ENCODE peak calls at places on chromosomes 2 and 18, in eight cellular contexts. B is lower lobe of right lung, T is GM23338, C is IMR-90, M is RWPE1, L is astrocyte, Z is substantia nigra, P is foreskin keratinocyte. D is an unnamed sample.
A peak's percentile ranks its signal among the peaks of the same experiment; 100 is the strongest.

GRCh38 chr2:529425-529824 is 147.8 kb downstream of the TMEM18 start:
- DNase-seq in B (no peak), T (peak; percentile 68), C (peak; percentile 1), M (peak; percentile 42), L (no peak), Z (no peak), P (peak; percentile 2), D (no peak)

GRCh38 chr2:73944714-73945113 is 18.0 kb downstream of the DGUOK start:
- DNase-seq in B (no peak), T (no peak), C (no peak), M (no peak), L (no peak), Z (no peak), P (no peak), D (no peak)

GRCh38 chr2:52036036-52036435 is 1004.1 kb upstream of the NRXN1 start:
- DNase-seq in B (no peak), T (no peak), C (peak; percentile 3), M (peak; percentile 5), L (no peak), Z (no peak), P (no peak), D (no peak)

GRCh38 chr2:43724728-43725526 is 48.7 kb upstream of the C1GALT1C1L start:
- DNase-seq in B (no peak), T (no peak), C (no peak), M (no peak), L (peak; percentile 49), Z (no peak), P (no peak), D (no peak)

GRCh38 chr18:54829856-54830255 is 1.6 kb downstream of the RAB27B start:
- DNase-seq in B (no peak), T (no peak), C (no peak), M (no peak), L (no peak), Z (no peak), P (no peak), D (no peak)

GRCh38 chr2:44120428-44120827 is 48.2 kb upstream of the PPM1B start:
- DNase-seq in B (no peak), T (no peak), C (peak; percentile 93), M (peak; percentile 30), L (peak; percentile 88), Z (no peak), P (peak; percentile 82), D (no peak)

GRCh38 chr2:12715878-12716249 is 872 bp upstream of the TRIB2 start:
- DNase-seq in B (peak; percentile 86), T (peak; percentile 72), C (peak; percentile 78), M (peak; percentile 41), L (peak; percentile 67), Z (peak; percentile 59), P (peak; percentile 61), D (peak; percentile 86)

GRCh38 chr2:181163139-181163538 is 182.7 kb downstream of the UBE2E3 start:
- DNase-seq in B (no peak), T (no peak), C (no peak), M (no peak), L (no peak), Z (no peak), P (no peak), D (no peak)

GRCh38 chr2:241010531-241011295 is 12.3 kb downstream of the SNED1 start:
- DNase-seq in B (peak; percentile 37), T (no peak), C (no peak), M (no peak), L (no peak), Z (no peak), P (no peak), D (no peak)

GRCh38 chr2:66581461-66582363 is 146.8 kb downstream of the MEIS1 start:
- DNase-seq in B (no peak), T (peak; percentile 77), C (peak; percentile 63), M (no peak), L (no peak), Z (no peak), P (no peak), D (no peak)

GRCh38 chr2:112530728-112531127 is 11.5 kb upstream of the POLR1B start:
- DNase-seq in B (no peak), T (no peak), C (no peak), M (no peak), L (no peak), Z (no peak), P (no peak), D (no peak)

GRCh38 chr2:112534826-112535225 is 7.4 kb upstream of the POLR1B start:
- DNase-seq in B (no peak), T (no peak), C (no peak), M (no peak), L (no peak), Z (no peak), P (no peak), D (no peak)

GRCh38 chr2:112529751-112530150 is 12.5 kb upstream of the POLR1B start:
- DNase-seq in B (no peak), T (no peak), C (no peak), M (no peak), L (no peak), Z (no peak), P (no peak), D (no peak)
- H3K27ac ChIP-seq in B (no peak overlapping the region), T (no peak overlapping the region), C (no peak overlapping the region), M (no peak overlapping the region), L (no peak overlapping the region), Z (peak overlapping the region; percentile 43), P (no peak overlapping the region), D (no peak overlapping the region)

GRCh38 chr2:171522057-171522803 is at the start of gene CYBRD1:
- DNase-seq in B (peak; percentile 90), T (peak; percentile 77), C (peak; percentile 79), M (peak; percentile 59), L (peak; percentile 71), Z (peak; percentile 82), P (peak; percentile 14), D (peak; percentile 92)
- H3K27ac ChIP-seq in B (peak within 1 kb of the TSS; percentile 93), T (peak within 1 kb of the TSS; percentile 84), C (peak within 1 kb of the TSS; percentile 88), M (peak within 1 kb of the TSS; percentile 96), L (peak within 1 kb of the TSS; percentile 73), Z (peak within 1 kb of the TSS; percentile 90), P (no peak within 1 kb of the TSS), D (peak within 1 kb of the TSS; percentile 95)

DNA sequence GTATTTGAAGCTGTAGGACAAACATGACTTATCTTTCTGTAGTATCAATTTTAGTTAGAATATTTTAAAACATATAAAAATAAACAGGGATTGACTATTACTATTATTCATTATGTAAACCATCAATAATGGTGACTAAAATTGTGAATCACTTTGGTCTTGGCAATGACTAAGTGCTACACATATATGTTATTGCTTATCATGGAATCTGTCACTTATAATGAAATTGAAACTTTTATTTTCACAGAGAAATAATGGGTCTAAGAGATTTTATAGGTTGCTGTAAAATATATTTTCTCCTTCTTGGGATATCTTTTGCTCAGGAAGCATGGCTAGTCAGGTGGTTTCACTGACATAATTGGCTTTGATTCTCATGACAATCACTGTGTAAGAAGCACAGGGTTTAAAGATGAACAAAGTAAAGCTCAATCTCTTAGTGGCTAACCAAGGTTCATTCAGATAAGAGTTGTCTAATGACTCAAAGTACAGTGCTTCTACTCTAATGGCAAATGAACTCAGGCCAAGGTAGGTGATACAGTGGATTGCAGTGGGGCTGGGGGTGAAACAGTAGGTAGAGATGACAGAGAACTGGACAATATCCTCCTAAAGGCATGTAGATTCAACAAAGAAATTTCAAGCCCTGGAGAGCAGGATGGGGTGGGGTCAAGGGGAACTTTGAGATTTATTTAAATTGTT is 98.6 kb upstream of the FANCL start:
- DNase-seq in B (no peak), T (no peak), C (no peak), M (no peak), L (no peak), Z (no peak), P (no peak), D (no peak)
- H3K27ac ChIP-seq in B (no peak overlapping the region), T (no peak overlapping the region), C (no peak overlapping the region), M (no peak overlapping the region), L (no peak overlapping the region), Z (no peak overlapping the region), P (no peak overlapping the region), D (no peak overlapping the region)

GRCh38 chr18:60070631-60071030 is 170.8 kb downstream of the PMAIP1 start:
- DNase-seq in B (no peak), T (no peak), C (no peak), M (no peak), L (peak; percentile 36), Z (no peak), P (no peak), D (no peak)
- H3K27ac ChIP-seq in B (no peak overlapping the region), T (no peak overlapping the region), C (no peak overlapping the region), M (no peak overlapping the region), L (no peak overlapping the region), Z (no peak overlapping the region), P (no peak overlapping the region), D (no peak overlapping the region)

GRCh38 chr2:218228366-218229092 is 11.5 kb downstream of the ARPC2 start:
- DNase-seq in B (no peak), T (no peak), C (peak; percentile 25), M (peak; percentile 61), L (no peak), Z (no peak), P (no peak), D (no peak)
- H3K27ac ChIP-seq in B (peak overlapping the region; percentile 4), T (peak overlapping the region; percentile 17), C (peak overlapping the region; percentile 88), M (peak overlapping the region; percentile 66), L (peak overlapping the region; percentile 38), Z (no peak overlapping the region), P (no peak overlapping the region), D (peak overlapping the region; percentile 65)

D was measured in heart left ventricle.